ENCODE peak calls at places on chromosome 1, in eight cellular contexts. K is NCI-H146; Z is adipocyte; U is NCI-H1105; G is amniotic stem cell; Y is HT1080; L is CD8-positive, alpha-beta memory T cell; P is skeletal muscle cell. E is an unnamed sample.

GRCh38 chr1:85628791-85629531 is 48.4 kb downstream of the CCN1 start:
- DNase-seq in G (peak), K (no peak), P (peak), L (no peak), U (no peak), Z (peak), Y (peak), E (peak)

GRCh38 chr1:24867064-24867870 is 62.8 kb downstream of the RUNX3 start:
- DNase-seq in G (no peak), U (no peak), Z (no peak), L (no peak), Y (no peak), K (no peak), P (no peak), E (no peak)

GRCh38 chr1:81848880-81849500 is 48.3 kb downstream of the ADGRL2 start:
- DNase-seq in Z (no peak), U (peak), G (no peak), P (no peak), L (no peak), K (peak), Y (no peak), E (no peak)

GRCh38 chr1:41740630-41741239 is 178.0 kb downstream of the HIVEP3 start:
- DNase-seq in L (no peak), G (no peak), U (no peak), K (no peak), Z (no peak), P (no peak), Y (peak), E (no peak)

GRCh38 chr1:2847086-2847850 is 45.8 kb upstream of the TTC34 start:
- DNase-seq in G (no peak), Y (no peak), Z (no peak), K (no peak), L (no peak), U (no peak), P (no peak), E (no peak)

GRCh38 chr1:10429868-10430215 is 391 bp upstream of the CENPS start:
- DNase-seq in Z (no peak), P (no peak), K (no peak), G (no peak), L (peak), Y (no peak), U (no peak), E (no peak)

GRCh38 chr1:92043621-92044020 is 13.8 kb downstream of the EPHX4 start:
- DNase-seq in P (no peak), K (peak), Z (no peak), Y (no peak), G (no peak), L (no peak), U (no peak), E (no peak)

GRCh38 chr1:230867903-230868735 is at the start of gene C1orf198:
- DNase-seq in G (peak), Z (peak), L (peak), Y (peak), P (no peak), K (peak), U (no peak), E (no peak)

GRCh38 chr1:10033359-10033845 is 644 bp downstream of the UBE4B start:
- DNase-seq in L (no peak), Z (peak), G (no peak), K (peak), Y (no peak), U (peak), P (no peak), E (no peak)

GRCh38 chr1:213244664-213245091 is 193.6 kb downstream of the RPS6KC1 start:
- DNase-seq in L (peak), Z (peak), P (peak), U (peak), Y (peak), G (peak), K (peak), E (no peak)

GRCh38 chr1:109248444-109248796 is 919 bp upstream of the CELSR2 start:
- DNase-seq in L (no peak), U (no peak), P (no peak), K (no peak), Y (no peak), Z (no peak), G (no peak), E (no peak)

GRCh38 chr1:57369889-57370288 is 54.0 kb downstream of the DAB1 start:
- DNase-seq in Y (no peak), G (no peak), P (no peak), Z (no peak), U (no peak), L (no peak), K (no peak), E (no peak)

GRCh38 chr1:213287987-213288386 is 236.9 kb downstream of the RPS6KC1 start:
- DNase-seq in L (no peak), G (no peak), U (no peak), Z (no peak), Y (no peak), P (no peak), K (no peak), E (no peak)

GRCh38 chr1:46476673-46477072 is 13.0 kb upstream of the DMBX1 start:
- DNase-seq in K (no peak), L (no peak), G (no peak), U (no peak), Y (no peak), Z (no peak), P (no peak), E (no peak)

GRCh38 chr1:224211262-224211962 is 28.4 kb downstream of the DEGS1 start:
- DNase-seq in U (peak), K (peak), Z (peak), Y (peak), P (peak), G (no peak), L (no peak), E (peak)

GRCh38 chr1:30037251-30038118 is 685.9 kb downstream of the MATN1 start:
- DNase-seq in Y (no peak), K (no peak), L (no peak), Z (no peak), P (no peak), G (no peak), U (no peak), E (no peak)

GRCh38 chr1:167746988-167747655 is 25.3 kb downstream of the MPZL1 start:
- DNase-seq in Z (no peak), G (no peak), Y (no peak), K (no peak), U (no peak), P (no peak), L (no peak), E (no peak)

GRCh38 chr1:31306278-31306677 is 9.4 kb downstream of the ZCCHC17 start:
- DNase-seq in Z (peak), G (peak), U (no peak), P (peak), Y (peak), K (no peak), L (no peak), E (no peak)

GRCh38 chr1:96234299-96234698 is 487.3 kb upstream of the PTBP2 start:
- DNase-seq in U (peak), G (no peak), Z (no peak), Y (peak), L (no peak), K (peak), P (peak), E (no peak)

GRCh38 chr1:18735369-18735997 is 104.8 kb downstream of the PAX7 start:
- DNase-seq in K (no peak), U (no peak), L (no peak), P (no peak), G (no peak), Y (no peak), Z (no peak), E (no peak)

GRCh38 chr1:230901711-230902110 is 33.4 kb upstream of the C1orf198 start:
- DNase-seq in Z (no peak), K (no peak), G (no peak), U (no peak), Y (no peak), P (no peak), L (no peak), E (no peak)

GRCh38 chr1:68104155-68104554 is 53.7 kb upstream of the DIRAS3 start:
- DNase-seq in K (peak), Y (peak), P (peak), L (no peak), U (no peak), G (no peak), Z (peak), E (no peak)

GRCh38 chr1:121516279-121516967 is 331.6 kb downstream of the SRGAP2C start:
- DNase-seq in U (no peak), Z (no peak), K (no peak), G (no peak), Y (peak), L (peak), P (no peak), E (no peak)

GRCh38 chr1:117059334-117059677 is 820 bp upstream of the TTF2 start:
- DNase-seq in Z (no peak), G (no peak), Y (no peak), U (peak), L (peak), K (peak), P (no peak), E (no peak)

GRCh38 chr1:182520746-182521145 is 68.3 kb downstream of the RNASEL start:
- DNase-seq in G (no peak), Y (no peak), Z (peak), L (no peak), U (no peak), P (peak), K (no peak), E (no peak)

GRCh38 chr1:7784492-7785071 is 491 bp downstream of the PER3 start:
- DNase-seq in U (no peak), P (no peak), G (no peak), K (no peak), Z (no peak), Y (no peak), L (peak), E (no peak)

GRCh38 chr1:177385760-177386698 is 215.3 kb downstream of the BRINP2 start:
- DNase-seq in U (no peak), P (peak), Z (no peak), K (no peak), Y (peak), G (no peak), L (no peak), E (no peak)

GRCh38 chr1:112522621-112523020 is 13.9 kb downstream of the WNT2B start:
- DNase-seq in U (no peak), G (peak), L (no peak), P (peak), Y (peak), K (no peak), Z (peak), E (no peak)

GRCh38 chr1:26358411-26359384 is 4.8 kb upstream of the CRYBG2 start:
- DNase-seq in P (no peak), Y (peak), K (no peak), Z (no peak), L (peak), U (no peak), G (no peak), E (no peak)

GRCh38 chr1:222618001-222618879 is at the start of gene MIA3:
- DNase-seq in Y (no peak), P (no peak), G (peak), K (peak), L (peak), U (peak), Z (peak), E (no peak)

E was measured in Panc1.